ENCODE peak calls at places on chromosomes 4 and X, in eight cellular contexts. E is neural crest cell; N is CD4-positive, alpha-beta T cell; H is dorsolateral prefrontal cortex; W is ovary; Q is testis; Z is GM23338; D is body of pancreas. G is an unnamed sample.

GRCh38 chr4:73451404-73451803 is 15.4 kb downstream of the AFP start:
- DNase-seq in E (no peak), N (no peak), H (no peak), W (no peak), Q (no peak), Z (peak; percentile 62), D (peak; percentile 52), G (no peak)

GRCh38 chr4:176478076-176478475 is 158.3 kb downstream of the SPCS3 start:
- DNase-seq in E (no peak), N (no peak), H (no peak), W (no peak), Q (peak; percentile 52), Z (no peak), D (no peak), G (no peak)

GRCh38 chrX:131675596-131676194 is 131.8 kb downstream of the OR13H1 start:
- DNase-seq in E (no peak), N (no peak), H (no peak), W (no peak), Q (no peak), Z (peak; percentile 56), D (no peak), G (no peak)

GRCh38 chrX:131704136-131704695 is 160.3 kb downstream of the OR13H1 start:
- DNase-seq in E (no peak), N (peak; percentile 87), H (peak; percentile 83), W (peak; percentile 96), Q (peak; percentile 19), Z (peak; percentile 6), D (peak; percentile 95), G (no peak)

GRCh38 chrX:85037114-85037513 is 33.4 kb downstream of the APOOL start:
- DNase-seq in E (no peak), N (no peak), H (no peak), W (no peak), Q (no peak), Z (no peak), D (no peak), G (no peak)

GRCh38 chr4:25123236-25123635 is 37.0 kb downstream of the SEPSECS start:
- DNase-seq in E (no peak), N (no peak), H (no peak), W (no peak), Q (no peak), Z (no peak), D (no peak), G (no peak)

GRCh38 chrX:20729421-20729820 is 462.7 kb upstream of the RPS6KA3 start:
- DNase-seq in E (no peak), N (no peak), H (no peak), W (no peak), Q (no peak), Z (no peak), D (no peak), G (no peak)

GRCh38 chr4:159446266-159446976 is 343.5 kb downstream of the RAPGEF2 start:
- DNase-seq in E (peak; percentile 41), N (no peak), H (no peak), W (no peak), Q (peak; percentile 49), Z (peak; percentile 84), D (peak; percentile 41), G (no peak)

GRCh38 chr4:177530561-177530960 is 88.3 kb upstream of the AGA start:
- DNase-seq in E (no peak), N (no peak), H (no peak), W (no peak), Q (no peak), Z (no peak), D (no peak), G (no peak)

GRCh38 chr4:140802591-140802990 is 46.4 kb upstream of the TBC1D9 start:
- DNase-seq in E (no peak), N (no peak), H (no peak), W (no peak), Q (no peak), Z (no peak), D (no peak), G (no peak)

GRCh38 chr4:39476181-39476873 is 17.5 kb downstream of the LIAS start:
- DNase-seq in E (no peak), N (no peak), H (no peak), W (no peak), Q (no peak), Z (no peak), D (no peak), G (no peak)

GRCh38 chrX:133655914-133656265 is 240.6 kb upstream of the GPC4 start:
- DNase-seq in E (no peak), N (no peak), H (no peak), W (no peak), Q (no peak), Z (no peak), D (no peak), G (no peak)

GRCh38 chr4:38046735-38047487 is 86.7 kb downstream of the PTTG2 start:
- DNase-seq in E (no peak), N (no peak), H (no peak), W (no peak), Q (no peak), Z (peak; percentile 67), D (no peak), G (no peak)

GRCh38 chrX:47568656-47569295 is 7.8 kb downstream of the ARAF start:
- DNase-seq in E (peak; percentile 14), N (no peak), H (no peak), W (no peak), Q (no peak), Z (peak; percentile 76), D (peak; percentile 40), G (no peak)

GRCh38 chr4:88017516-88018302 is 10.3 kb downstream of the PKD2 start:
- DNase-seq in E (no peak), N (no peak), H (no peak), W (peak; percentile 42), Q (no peak), Z (no peak), D (no peak), G (no peak)

GRCh38 chr4:55398966-55399365 is 3.2 kb downstream of the TMEM165 start:
- DNase-seq in E (no peak), N (no peak), H (no peak), W (no peak), Q (no peak), Z (no peak), D (no peak), G (no peak)

GRCh38 chr4:24382381-24382780 is 202.0 kb downstream of the DHX15 start:
- DNase-seq in E (no peak), N (no peak), H (no peak), W (no peak), Q (no peak), Z (no peak), D (no peak), G (no peak)

GRCh38 chr4:74397748-74398426 is 32.9 kb downstream of the EREG start:
- DNase-seq in E (no peak), N (no peak), H (no peak), W (no peak), Q (no peak), Z (no peak), D (no peak), G (no peak)

GRCh38 chrX:113741744-113742143 is 842.1 kb upstream of the HTR2C start:
- DNase-seq in E (no peak), N (no peak), H (no peak), W (no peak), Q (peak; percentile 23), Z (peak; percentile 38), D (no peak), G (no peak)
- TF ChIP-seq CTCF in E (peak; percentile 63), N (no peak), H (no peak), W (no peak), Q (no peak), Z (peak; percentile 41), D (no peak), G (no peak)

DNA sequence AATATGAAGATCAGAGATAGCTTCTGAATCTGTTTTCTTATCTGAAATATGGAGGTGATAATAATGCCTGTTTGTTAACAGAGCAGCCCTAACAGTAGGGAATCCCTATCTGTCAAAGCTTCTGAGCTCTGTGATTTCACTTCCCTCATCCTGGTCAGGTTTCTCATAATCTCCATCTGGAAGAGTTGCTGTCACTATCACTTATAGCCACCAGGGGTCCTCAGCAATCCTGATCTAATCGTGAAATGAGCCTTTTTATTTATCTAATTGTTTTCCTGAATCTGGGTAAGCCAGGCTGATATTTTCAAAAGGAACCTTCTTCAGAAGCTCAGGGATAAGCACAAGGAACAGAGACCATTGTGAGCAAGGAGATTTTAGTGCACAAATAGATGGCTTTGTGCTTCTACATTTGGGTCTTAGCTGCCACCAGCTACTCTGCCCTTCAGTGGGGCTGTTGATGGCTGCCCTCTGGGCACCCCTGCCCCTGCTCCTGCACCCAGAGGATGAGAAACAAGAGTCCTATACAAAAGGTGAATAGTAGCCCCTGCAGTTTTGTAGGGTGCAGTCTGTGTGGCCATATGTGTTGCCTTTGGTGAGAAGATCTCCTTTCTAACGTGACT is 196.4 kb upstream of the RADX start:
- DNase-seq in E (no peak), N (no peak), H (no peak), W (no peak), Q (peak; percentile 22), Z (peak; percentile 48), D (peak; percentile 24), G (no peak)
- TF ChIP-seq CTCF in E (peak; percentile 71), N (peak; percentile 52), H (peak; percentile 62), W (no peak), Q (peak; percentile 26), Z (peak; percentile 59), D (peak; percentile 28), G (peak; percentile 79)

GRCh38 chr4:76376534-76376933 is 44.4 kb downstream of the CCDC158 start:
- DNase-seq in E (no peak), N (no peak), H (no peak), W (no peak), Q (no peak), Z (no peak), D (no peak), G (no peak)

GRCh38 chr4:76380561-76380960 is 40.4 kb downstream of the CCDC158 start:
- DNase-seq in E (no peak), N (no peak), H (no peak), W (no peak), Q (no peak), Z (peak; percentile 78), D (no peak), G (no peak)

GRCh38 chr4:76377481-76377901 is 43.5 kb downstream of the CCDC158 start:
- DNase-seq in E (no peak), N (no peak), H (no peak), W (no peak), Q (no peak), Z (peak; percentile 24), D (no peak), G (no peak)

GRCh38 chr4:76375703-76376102 is 45.2 kb downstream of the CCDC158 start:
- DNase-seq in E (no peak), N (no peak), H (no peak), W (no peak), Q (no peak), Z (no peak), D (no peak), G (no peak)

GRCh38 chr4:76377922-76378321 is 43.0 kb downstream of the CCDC158 start:
- DNase-seq in E (peak; percentile 47), N (peak; percentile 6), H (no peak), W (no peak), Q (peak; percentile 27), Z (peak; percentile 84), D (peak; percentile 51), G (no peak)
- TF ChIP-seq CTCF in E (peak; percentile 79), N (no peak), H (no peak), W (no peak), Q (peak; percentile 34), Z (peak; percentile 98), D (peak; percentile 38), G (peak; percentile 53)

DNA sequence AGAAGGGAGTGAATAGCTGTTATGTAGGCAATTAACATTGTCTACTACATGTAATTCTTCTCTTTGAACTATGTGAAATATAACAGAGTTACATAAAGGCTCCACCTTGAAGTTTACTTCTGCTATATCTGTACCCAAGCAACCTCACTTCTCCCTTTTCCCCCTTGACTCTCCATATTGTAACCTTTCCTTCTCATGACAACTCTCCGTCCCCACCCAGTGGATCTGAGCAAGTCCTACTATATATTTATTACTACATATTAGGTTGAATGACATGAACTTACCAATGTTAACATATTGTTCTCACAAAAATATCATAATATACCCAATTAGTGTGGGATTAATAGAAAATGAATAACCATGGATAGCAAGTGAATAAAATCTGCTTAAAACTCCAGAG is 93.2 kb upstream of the ATP8A1 start:
- DNase-seq in E (no peak), N (no peak), H (no peak), W (peak; percentile 16), Q (peak; percentile 16), Z (peak; percentile 34), D (peak; percentile 9), G (no peak)
- TF ChIP-seq CTCF in E (peak; percentile 30), N (peak; percentile 47), H (peak; percentile 37), W (no peak), Q (no peak), Z (peak; percentile 50), D (no peak), G (no peak)

G was measured in mesothelial cell of epicardium.